ENCODE peak calls at places on chromosome 10, in four cellular contexts. Q is thoracic aorta, L is Panc1, O is cardiac fibroblast. S is an unnamed sample.

GRCh38 chr10:130300608-130301025 is 164.4 kb downstream of the GLRX3 start:
- DNase-seq in Q (no peak), L (no peak), O (peak), S (no peak)

GRCh38 chr10:119316729-119317097 is 109.3 kb downstream of the GRK5 start:
- DNase-seq in Q (peak), L (no peak), O (peak), S (no peak)

GRCh38 chr10:71324743-71325142 is 5.7 kb downstream of the SLC29A3 start:
- DNase-seq in Q (no peak), L (no peak), O (no peak), S (no peak)

GRCh38 chr10:114350751-114351150 is 53.6 kb downstream of the AFAP1L2 start:
- DNase-seq in Q (no peak), L (no peak), O (no peak), S (no peak)

GRCh38 chr10:23826399-23826798 is 382.5 kb upstream of the KIAA1217 start:
- DNase-seq in Q (no peak), L (no peak), O (peak), S (no peak)

GRCh38 chr10:58660577-58661255 is 148.0 kb downstream of the BICC1 start:
- DNase-seq in Q (no peak), L (no peak), O (no peak), S (no peak)

GRCh38 chr10:89867964-89868363 is 166.6 kb downstream of the KIF20B start:
- DNase-seq in Q (no peak), L (no peak), O (peak), S (no peak)

GRCh38 chr10:117921421-117921820 is 125.3 kb downstream of the RAB11FIP2 start:
- DNase-seq in Q (no peak), L (no peak), O (no peak), S (no peak)

GRCh38 chr10:30510184-30510931 is 76.4 kb downstream of the MAP3K8 start:
- DNase-seq in Q (peak), L (no peak), O (peak), S (no peak)

GRCh38 chr10:12701696-12702095 is 299.8 kb downstream of the CCDC3 start:
- DNase-seq in Q (no peak), L (no peak), O (peak), S (no peak)

GRCh38 chr10:46033602-46034011 is 3.2 kb upstream of the NCOA4 start:
- DNase-seq in Q (no peak), L (no peak), O (peak), S (no peak)

GRCh38 chr10:6047847-6048246 is 14.3 kb downstream of the IL2RA start:
- DNase-seq in Q (no peak), L (no peak), O (no peak), S (no peak)

GRCh38 chr10:29357962-29358635 is 69.2 kb downstream of the LYZL1 start:
- DNase-seq in Q (no peak), L (no peak), O (no peak), S (no peak)

GRCh38 chr10:70762441-70763177 is 22.6 kb downstream of the TBATA start:
- DNase-seq in Q (no peak), L (no peak), O (no peak), S (no peak)

GRCh38 chr10:48215148-48215982 is 59.1 kb downstream of the FRMPD2 start:
- DNase-seq in Q (no peak), L (peak), O (peak), S (no peak)

GRCh38 chr10:86682675-86683074 is 14.4 kb downstream of the LDB3 start:
- DNase-seq in Q (no peak), L (no peak), O (no peak), S (no peak)
- H3K4me3 ChIP-seq in Q (no peak), L (no peak), O (no peak), S (no peak)

GRCh38 chr10:101545898-101546297 is 42.2 kb downstream of the POLL start:
- DNase-seq in Q (no peak), L (no peak), O (no peak), S (no peak)
- TF ChIP-seq CTCF in Q (no peak), L (no peak), O (no peak), S (no peak)

GRCh38 chr10:103661951-103662405 is 168.5 kb downstream of the NEURL1 start:
- DNase-seq in Q (no peak), L (no peak), O (no peak), S (no peak)
- H3K4me3 ChIP-seq in Q (peak), L (no peak), O (peak), S (peak)

DNA sequence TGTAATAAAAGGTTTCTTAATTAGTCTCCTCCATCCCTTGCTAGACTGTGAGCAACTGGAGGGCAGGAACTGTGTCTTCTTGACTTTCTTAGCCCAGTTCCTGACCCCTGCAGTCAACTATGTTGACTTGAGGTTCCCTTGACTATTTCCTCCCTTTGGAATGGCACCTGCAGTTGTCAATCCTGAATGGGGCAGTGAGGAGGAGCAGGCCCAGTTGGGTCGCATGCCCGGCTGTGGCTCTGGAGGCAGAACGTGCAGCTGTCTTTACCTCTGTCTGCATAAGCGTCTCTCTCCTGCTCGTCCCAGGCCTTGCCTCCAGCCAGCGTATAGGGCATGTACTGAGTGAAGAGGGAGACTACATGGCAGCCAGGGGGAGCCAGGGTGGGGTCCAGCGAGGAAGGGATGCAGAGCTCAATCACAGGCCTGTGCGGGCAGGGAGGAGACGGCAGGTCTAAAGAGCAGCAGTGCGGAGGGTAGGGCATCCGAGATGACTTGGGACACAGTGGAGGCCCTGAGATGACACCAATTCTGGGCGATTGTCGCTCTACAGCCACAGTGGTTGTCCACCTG is 26.8 kb downstream of the PYROXD2 start:
- DNase-seq in Q (no peak), L (no peak), O (no peak), S (no peak)
- TF ChIP-seq CTCF in Q (no peak), L (no peak), O (no peak), S (no peak)

DNA sequence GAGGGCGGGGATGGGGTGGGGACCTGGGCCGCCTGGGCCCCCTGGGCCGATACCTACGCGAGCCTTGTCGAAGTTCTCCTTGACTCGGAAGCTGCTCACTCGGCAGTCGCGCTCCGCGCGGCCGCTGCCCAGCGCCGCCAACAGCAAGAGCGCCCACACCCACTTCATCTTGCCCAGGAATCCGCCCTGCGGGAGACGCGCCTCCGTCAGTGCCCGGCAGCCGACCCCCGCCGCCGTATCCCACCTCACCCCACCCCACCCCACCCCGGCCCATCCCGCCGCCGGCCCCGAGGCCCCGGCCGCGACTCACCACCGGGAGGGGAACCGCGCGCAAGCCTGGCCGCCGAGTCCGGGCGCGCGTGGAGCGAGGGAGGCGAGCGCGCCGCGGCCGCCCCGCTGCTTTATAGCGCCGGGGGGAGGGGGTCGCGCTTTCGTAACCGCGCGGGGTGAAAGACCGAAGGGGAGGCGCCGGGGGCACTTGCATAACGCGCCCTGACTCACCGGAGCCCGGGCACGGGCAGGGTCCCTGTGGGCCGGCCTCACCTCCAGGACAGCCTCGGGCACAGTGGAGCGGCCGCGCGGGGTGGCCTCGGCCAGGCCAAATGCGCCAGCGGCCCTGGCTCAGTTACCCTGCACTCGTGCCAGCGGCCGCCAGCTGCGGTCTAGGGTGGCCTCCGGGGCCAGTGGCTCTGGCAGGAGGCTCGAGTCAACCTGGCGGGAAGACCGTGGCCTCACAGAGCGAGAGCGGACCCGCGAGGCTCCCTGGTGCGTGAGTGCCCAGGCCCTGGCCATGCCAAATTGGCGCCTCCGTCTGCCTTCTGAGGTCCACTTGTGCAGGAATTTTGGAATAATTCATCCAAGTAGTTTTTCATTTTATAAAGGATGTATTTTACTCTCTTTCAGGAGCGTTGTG is at the start of gene RBP4:
- DNase-seq in Q (no peak), L (no peak), O (peak), S (no peak)
- H3K4me3 ChIP-seq in Q (peak), L (peak), O (peak), S (no peak)

S was measured in GM12864.